ENCODE peak calls at places on chromosomes 1 and 21, in eight cellular contexts. F is suprapubic skin, U is GM12878, Z is A549, K is tibial nerve, M is upper lobe of left lung, P is transverse colon, N is SK-N-SH. G is an unnamed sample. For H3K4me1, the result is how much of the 10 kb centered on the place peaks cover.

GRCh38 chr1:32872189-32872898 is 1.6 kb upstream of the FNDC5 start:
- DNase-seq in F (peak), U (no peak), M (no peak), K (peak), P (peak), N (peak), Z (peak), G (peak)

GRCh38 chr1:236844499-236845271 is 49.6 kb downstream of the MTR start:
- DNase-seq in M (no peak), F (no peak), K (no peak), P (no peak), Z (no peak), U (no peak), N (peak), G (no peak)

GRCh38 chr1:200179781-200180160 is 152.3 kb downstream of the NR5A2 start:
- DNase-seq in N (no peak), K (no peak), F (no peak), Z (no peak), P (no peak), U (no peak), M (no peak), G (no peak)

GRCh38 chr1:182596934-182597333 is 7.3 kb downstream of the RGS16 start:
- DNase-seq in U (no peak), Z (no peak), N (no peak), M (no peak), F (no peak), K (no peak), P (no peak), G (no peak)

GRCh38 chr1:2251786-2252185 is 23.7 kb downstream of the SKI start:
- DNase-seq in U (no peak), F (no peak), N (no peak), M (peak), K (no peak), Z (no peak), P (no peak), G (no peak)

GRCh38 chr21:16522512-16522911 is 792.7 kb downstream of the USP25 start:
- DNase-seq in N (no peak), K (no peak), Z (no peak), F (no peak), P (no peak), M (no peak), U (no peak), G (no peak)

GRCh38 chr1:181175356-181175755 is 86.9 kb downstream of the IER5 start:
- DNase-seq in Z (no peak), P (no peak), N (no peak), U (no peak), K (no peak), M (peak), F (peak), G (no peak)

GRCh38 chr1:184030433-184031126 is 6.9 kb downstream of the COLGALT2 start:
- DNase-seq in P (no peak), U (no peak), Z (no peak), N (no peak), K (no peak), M (no peak), F (no peak), G (no peak)

DNA sequence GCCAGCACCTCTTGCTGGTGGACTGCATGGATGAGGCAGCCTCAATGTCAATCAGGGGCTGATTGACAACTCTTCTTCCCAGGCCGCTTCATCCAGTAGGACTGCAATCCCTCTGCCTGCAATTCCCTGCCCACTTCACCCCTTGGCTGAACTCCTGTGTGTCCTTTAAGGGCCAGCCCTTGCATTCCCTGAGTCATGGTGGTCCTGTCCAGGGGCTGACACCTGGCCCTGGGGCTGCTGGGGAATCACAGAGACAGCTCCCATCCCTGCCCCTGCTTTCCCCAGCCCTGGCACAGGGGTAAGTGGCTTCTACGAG is 4.6 kb upstream of the EPS8L3 start:
- DNase-seq in F (no peak), Z (no peak), N (no peak), M (no peak), K (no peak), U (no peak), P (peak), G (peak)
- H3K4me1 ChIP-seq in F (under half), Z (under half), N (under half), M (under half), K (under half), U (under half), P (under half), G (under half)

DNA sequence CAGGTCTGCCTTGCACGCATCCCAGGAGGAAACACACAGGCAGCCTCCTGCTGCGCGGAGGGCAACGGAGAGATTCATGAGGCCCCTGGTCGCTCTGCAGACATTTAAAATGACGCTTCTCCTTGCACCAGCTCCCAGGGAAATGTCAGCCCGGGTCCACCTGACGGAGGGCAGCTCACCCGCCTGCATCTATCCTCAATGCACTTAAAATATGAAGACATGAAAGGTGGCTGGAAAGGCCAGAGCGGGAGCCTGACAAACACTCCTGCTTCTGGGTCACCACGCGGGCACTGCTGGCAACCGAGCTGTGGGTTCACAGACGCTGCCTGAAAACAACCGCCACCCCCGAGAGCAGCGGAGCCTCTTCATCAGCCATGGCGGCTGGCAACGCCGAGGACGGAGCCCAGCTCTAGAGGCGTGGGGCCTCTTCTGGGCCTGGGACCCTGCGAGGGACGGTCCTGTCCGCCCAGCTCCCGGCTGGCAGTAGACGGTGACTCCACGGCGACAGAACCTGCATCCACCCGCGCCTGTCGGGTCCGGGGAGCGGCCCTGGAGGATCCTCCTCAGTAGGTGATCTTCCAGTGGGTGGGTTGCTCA is 22.7 kb downstream of the POFUT2 start:
- DNase-seq in Z (no peak), N (no peak), K (no peak), M (peak), U (no peak), F (peak), P (no peak), G (peak)
- TF ChIP-seq EP300 in Z (no peak), N (no peak), K (no peak), M (no peak), U (no peak), F (no peak), P (no peak), G (no peak)

GRCh38 chr21:34994646-34995631 is 54.2 kb downstream of the RUNX1 start:
- DNase-seq in Z (no peak), M (peak), F (no peak), P (no peak), N (no peak), K (no peak), U (no peak), G (no peak)
- H3K4me1 ChIP-seq in Z (under half), M (under half), F (under half), P (under half), N (under half), K (under half), U (under half), G (under half)

GRCh38 chr1:6601049-6601864 is 1.4 kb downstream of the KLHL21 start:
- DNase-seq in Z (peak), F (peak), P (peak), N (peak), U (no peak), M (peak), K (peak), G (peak)
- TF ChIP-seq EP300 in Z (no peak), F (no peak), P (no peak), N (peak), U (no peak), M (no peak), K (peak), G (no peak)

GRCh38 chr1:16172964-16173446 is 17.1 kb upstream of the EPHA2 start:
- DNase-seq in F (no peak), K (no peak), M (no peak), Z (no peak), N (no peak), P (peak), U (no peak), G (no peak)

GRCh38 chr1:16170283-16170673 is 14.4 kb upstream of the EPHA2 start:
- DNase-seq in Z (no peak), P (no peak), M (no peak), F (no peak), U (no peak), N (no peak), K (no peak), G (no peak)

GRCh38 chr1:16172232-16172830 is 16.5 kb upstream of the EPHA2 start:
- DNase-seq in P (no peak), Z (no peak), M (no peak), K (no peak), F (no peak), U (no peak), N (no peak), G (no peak)

GRCh38 chr1:16173447-16174260 is 17.8 kb upstream of the EPHA2 start:
- DNase-seq in M (peak), K (no peak), U (no peak), N (no peak), P (peak), F (no peak), Z (no peak), G (peak)

GRCh38 chr1:16171314-16172223 is 15.7 kb upstream of the EPHA2 start:
- DNase-seq in U (no peak), N (no peak), P (no peak), M (no peak), F (no peak), K (no peak), Z (no peak), G (no peak)
- H3K4me1 ChIP-seq in U (under half), N (under half), P (half or more), M (half or more), F (under half), K (under half), Z (half or more), G (under half)

G was measured in ovary.